ENCODE peak calls at places on chromosomes 4 and X, in four cellular contexts. Y is NB4, B is brain microvascular endothelial cell, W is fibroblast of lung. P is an unnamed sample.
A peak's percentile ranks its signal among the peaks of the same experiment; 100 is the strongest.

GRCh38 chrX:100994352-100995281 is 25.1 kb downstream of the ARL13A start:
- DNase-seq in Y (peak; percentile 68), B (peak; percentile 32), W (peak; percentile 30), P (peak; percentile 40)

GRCh38 chrX:29858714-29859113 is 356.6 kb upstream of the MAGEB2 start:
- DNase-seq in Y (no peak), B (peak; percentile 9), W (peak; percentile 43), P (peak; percentile 52)

GRCh38 chr4:172758586-172759340 is 409.8 kb upstream of the GALNT7 start:
- DNase-seq in W (peak; percentile 60), B (peak; percentile 70), Y (peak; percentile 19), P (peak; percentile 66)

GRCh38 chrX:57900961-57901360 is 9.3 kb downstream of the ZXDA start:
- DNase-seq in W (peak; percentile 34), Y (no peak), B (peak; percentile 8), P (peak; percentile 63)

GRCh38 chr4:41204400-41204978 is 9.9 kb downstream of the APBB2 start:
- DNase-seq in B (peak; percentile 80), Y (no peak), W (peak; percentile 57), P (peak; percentile 83)

GRCh38 chr4:152673489-152673888 is 6.3 kb downstream of the TMEM154 start:
- DNase-seq in W (no peak), B (no peak), Y (no peak), P (no peak)

GRCh38 chr4:69689530-69690111 is 36.6 kb upstream of the UGT2A1 start:
- DNase-seq in Y (peak; percentile 45), B (no peak), W (peak; percentile 74), P (peak; percentile 4)

GRCh38 chr4:115687356-115687755 is 573.9 kb upstream of the NDST4 start:
- DNase-seq in Y (no peak), W (no peak), B (no peak), P (no peak)

GRCh38 chr4:159107203-159107921 is 4.5 kb downstream of the RAPGEF2 start:
- DNase-seq in Y (no peak), B (no peak), W (peak; percentile 12), P (peak; percentile 48)

GRCh38 chrX:77691916-77692315 is 94.1 kb downstream of the ATRX start:
- DNase-seq in W (no peak), B (no peak), Y (no peak), P (no peak)

GRCh38 chr4:17561195-17561909 is 15.6 kb upstream of the LAP3 start:
- DNase-seq in Y (no peak), B (peak; percentile 61), W (no peak), P (peak; percentile 57)

GRCh38 chr4:152680988-152681731 is 1.4 kb upstream of the TMEM154 start:
- DNase-seq in Y (peak; percentile 82), B (peak; percentile 82), W (peak; percentile 36), P (peak; percentile 93)

GRCh38 chr4:1344696-1345095 is 2.3 kb upstream of the UVSSA start:
- DNase-seq in B (no peak), W (no peak), Y (no peak), P (no peak)

GRCh38 chr4:182776376-182777058 is 140.7 kb downstream of the DCTD start:
- DNase-seq in W (peak; percentile 52), B (no peak), Y (no peak), P (peak; percentile 29)

GRCh38 chrX:154488336-154489075 is 1.9 kb downstream of the SLC10A3 start:
- DNase-seq in B (no peak), W (no peak), Y (no peak), P (no peak)

GRCh38 chrX:140480765-140481164 is 24.1 kb downstream of the SOX3 start:
- DNase-seq in B (peak; percentile 3), Y (no peak), W (no peak), P (peak; percentile 92)

GRCh38 chr4:24489870-24490269 is 94.5 kb downstream of the DHX15 start:
- DNase-seq in W (peak; percentile 77), Y (no peak), B (no peak), P (no peak)

GRCh38 chr4:164731827-164732474 is 22.0 kb upstream of the SMIM31 start:
- DNase-seq in B (peak; percentile 49), W (peak; percentile 52), Y (peak; percentile 50), P (peak; percentile 10)

GRCh38 chr4:150215601-150216000 is 137.4 kb downstream of the DCLK2 start:
- DNase-seq in B (no peak), W (no peak), Y (no peak), P (no peak)

GRCh38 chr4:107824367-107825071 is at the start of gene SGMS2:
- DNase-seq in Y (peak; percentile 18), W (peak; percentile 80), B (peak; percentile 86), P (peak; percentile 82)

GRCh38 chr4:38095691-38096090 is 135.5 kb downstream of the PTTG2 start:
- DNase-seq in B (no peak), Y (no peak), W (no peak), P (no peak)

GRCh38 chrX:85544609-85545008 is 165.1 kb upstream of the POF1B start:
- DNase-seq in B (no peak), W (peak; percentile 0), Y (peak; percentile 0), P (no peak)

GRCh38 chrX:103730147-103730546 is 19.4 kb downstream of the TMEM31 start:
- DNase-seq in W (no peak), B (no peak), Y (peak; percentile 7), P (no peak)

GRCh38 chrX:43876680-43877079 is 5.6 kb downstream of the MAOB start:
- DNase-seq in B (no peak), W (no peak), Y (no peak), P (no peak)

GRCh38 chrX:107146670-107147069 is 28.0 kb upstream of the RBM41 start:
- DNase-seq in B (peak; percentile 0), Y (peak; percentile 12), W (peak; percentile 10), P (no peak)

GRCh38 chrX:123961268-123962005 is at the start of gene STAG2:
- DNase-seq in W (peak; percentile 93), B (peak; percentile 74), Y (peak; percentile 94), P (peak; percentile 72)

GRCh38 chrX:105191878-105192277 is 28.6 kb downstream of the TEX13A start:
- DNase-seq in W (no peak), Y (peak; percentile 3), B (peak; percentile 3), P (no peak)

GRCh38 chr4:109985993-109986640 is 73.4 kb downstream of the EGF start:
- DNase-seq in B (no peak), Y (no peak), W (no peak), P (peak; percentile 8)

GRCh38 chr4:111792592-111792991 is 352.7 kb upstream of the FAM241A start:
- DNase-seq in B (no peak), Y (no peak), W (no peak), P (no peak)

GRCh38 chr4:106194801-106195200 is 121.2 kb downstream of the TBCK start:
- DNase-seq in B (no peak), W (peak; percentile 44), Y (no peak), P (no peak)

GRCh38 chr4:6395466-6396228 is 76.8 kb downstream of the PPP2R2C start:
- DNase-seq in Y (no peak), W (no peak), B (no peak), P (no peak)

GRCh38 chrX:91435465-91435864 is 826 bp downstream of the PABPC5 start:
- DNase-seq in B (no peak), W (peak; percentile 13), Y (no peak), P (no peak)

GRCh38 chr4:105551968-105552746 is at the start of gene ARHGEF38:
- DNase-seq in W (peak; percentile 2), B (peak; percentile 17), Y (no peak), P (peak; percentile 20)

GRCh38 chrX:64230123-64230970 is at the start of gene ASB12:
- DNase-seq in B (no peak), Y (no peak), W (no peak), P (no peak)
- TF ChIP-seq CTCF in B (no peak), Y (no peak), W (no peak), P (no peak)

GRCh38 chrX:8453619-8454018 is 11.0 kb upstream of the VCX3B start:
- DNase-seq in W (no peak), Y (no peak), B (no peak), P (no peak)

GRCh38 chrX:8455600-8455999 is 9.0 kb upstream of the VCX3B start:
- DNase-seq in Y (no peak), W (no peak), B (no peak), P (no peak)
- TF ChIP-seq CTCF in Y (no peak), W (no peak), B (peak; percentile 41), P (no peak)

DNA sequence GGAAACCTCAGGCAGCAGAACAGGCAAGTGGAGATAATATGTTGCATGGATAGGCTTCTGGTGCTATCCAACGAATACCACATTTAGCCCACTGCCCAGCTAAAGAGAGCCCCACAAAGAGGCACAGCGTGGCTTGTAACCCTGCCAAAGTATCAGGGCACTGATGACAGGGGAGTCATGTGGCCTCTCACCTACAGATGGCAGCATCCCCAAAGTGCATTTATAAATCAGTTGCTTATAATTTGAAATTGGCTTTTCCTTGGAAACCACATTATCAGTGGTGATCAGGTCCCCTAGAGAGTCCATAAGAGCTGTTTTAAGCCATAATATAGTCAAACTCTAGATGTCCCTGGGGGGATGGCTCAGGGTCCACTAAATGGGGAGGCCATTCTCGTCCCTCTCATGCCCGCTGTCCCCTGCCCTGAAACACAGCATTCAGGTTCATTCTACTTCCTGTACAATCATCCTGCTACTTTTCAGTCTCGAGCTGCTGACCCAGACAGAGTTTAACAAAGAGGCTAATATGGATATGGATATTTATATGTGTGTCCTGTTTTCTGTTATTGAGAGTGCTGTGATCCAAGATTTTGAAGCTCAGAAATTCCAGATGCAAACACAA is 28.6 kb downstream of the SRPX start:
- DNase-seq in Y (peak; percentile 34), W (peak; percentile 27), B (no peak), P (no peak)
- TF ChIP-seq CTCF in Y (peak; percentile 52), W (peak; percentile 34), B (peak; percentile 69), P (peak; percentile 41)

DNA sequence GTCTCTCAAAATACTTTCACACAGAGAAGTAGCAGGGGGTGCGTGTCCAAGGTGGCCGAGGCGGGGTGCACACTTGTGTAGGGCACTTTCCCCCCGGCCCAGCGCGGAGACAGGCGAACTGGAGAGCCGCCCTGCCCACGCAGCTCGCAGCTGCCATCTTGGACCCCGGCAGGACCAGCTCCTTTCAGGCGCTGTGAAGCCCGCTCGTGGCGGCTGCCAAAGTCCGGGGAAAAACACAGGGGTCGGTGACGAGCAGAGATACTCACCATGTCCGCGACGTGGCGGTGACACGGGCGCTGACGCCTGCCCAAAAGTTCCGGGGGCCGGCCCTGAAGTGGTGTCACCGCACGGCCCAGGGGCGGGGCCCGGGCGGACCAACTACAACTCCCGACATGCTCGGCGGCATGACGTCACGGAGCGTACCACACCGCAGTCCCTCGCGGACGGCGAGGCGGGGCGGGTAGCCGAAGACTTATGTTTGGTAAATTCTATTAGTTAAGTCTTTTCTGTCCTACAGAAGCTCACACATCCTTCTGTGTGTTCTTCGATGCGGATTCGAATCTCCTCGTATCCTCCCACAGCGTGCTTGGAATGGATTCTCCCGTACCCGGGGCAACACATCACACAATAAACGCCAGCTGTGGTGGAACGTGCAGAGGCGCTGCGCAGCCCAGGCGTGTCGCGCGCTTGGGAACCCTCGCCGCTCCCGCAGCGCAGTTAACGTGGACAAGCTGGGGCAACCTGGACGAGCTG is at the start of gene UFSP2:
- DNase-seq in W (peak; percentile 92), Y (peak; percentile 87), B (peak; percentile 81), P (peak; percentile 82)
- TF ChIP-seq CTCF in W (no peak), Y (no peak), B (no peak), P (no peak)

DNA sequence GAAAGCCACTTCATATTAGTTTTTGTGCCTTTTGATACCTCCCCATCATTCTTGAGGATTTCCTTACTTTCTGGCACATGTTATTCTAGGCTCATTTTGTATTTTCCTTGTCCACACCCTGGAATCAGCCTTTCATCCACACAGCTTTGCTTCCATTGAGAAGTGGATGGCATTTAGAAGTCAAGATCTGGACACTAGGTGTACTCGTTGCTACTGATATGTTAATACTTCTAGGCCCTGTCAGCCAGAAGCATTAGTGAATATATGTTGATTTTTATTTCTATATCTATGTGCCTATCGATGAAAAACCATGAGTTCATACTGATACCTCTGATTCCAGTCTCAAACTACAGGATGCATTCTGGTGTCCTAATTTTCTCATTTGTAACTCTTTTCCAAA is 73.2 kb downstream of the ARHGAP24 start:
- DNase-seq in B (no peak), W (peak; percentile 21), Y (no peak), P (no peak)
- TF ChIP-seq CTCF in B (no peak), W (no peak), Y (no peak), P (no peak)

P was measured in astrocyte.